ENCODE peak calls at places on chromosomes 5 and 9, in ten cellular contexts. P is activated naive CD4-positive, alpha-beta T cell; T is activated CD4-positive, CD25-positive, alpha-beta regulatory T cell treated with anti-CD3 and anti-CD28 coated beads, Interleukin-2, amount 50 U/mL, for 72 hours; C is NCI-H2081; I is iPS DF 6.9; J is stimulated activated CD4-positive, alpha-beta T cell treated with anti-CD3 and anti-CD28 coated beads, TNF-alpha, amount 100 ng/mL, for 4 hours; U is PC-3; Q is NCI-H69; D is NCI-H1048; L is head of caudate nucleus. H is an unnamed sample.

GRCh38 chr5:158553195-158553945 is 546.3 kb downstream of the EBF1 start:
- DNase-seq in P (no peak), T (no peak), C (no peak), I (no peak), J (no peak), U (no peak), Q (no peak), D (no peak), L (no peak), H (no peak)

GRCh38 chr5:133189881-133190280 is 138.1 kb downstream of the HSPA4 start:
- DNase-seq in P (no peak), T (no peak), C (no peak), I (no peak), J (no peak), U (no peak), Q (no peak), D (no peak), L (no peak), H (no peak)

GRCh38 chr5:138754699-138755057 is 1.5 kb downstream of the CTNNA1 start:
- DNase-seq in P (no peak), T (no peak), C (no peak), I (no peak), J (no peak), U (peak; percentile 71), Q (no peak), D (no peak), L (no peak), H (no peak)

GRCh38 chr9:69674741-69675438 is 2.7 kb upstream of the APBA1 start:
- DNase-seq in P (no peak), T (no peak), C (no peak), I (no peak), J (no peak), U (peak; percentile 53), Q (peak; percentile 39), D (no peak), L (no peak), H (peak; percentile 12)

GRCh38 chr5:34496258-34496657 is 159.9 kb upstream of the RAI14 start:
- DNase-seq in P (no peak), T (no peak), C (no peak), I (no peak), J (no peak), U (no peak), Q (no peak), D (no peak), L (no peak), H (peak; percentile 59)

GRCh38 chr9:15622596-15622995 is 69.8 kb downstream of the CCDC171 start:
- DNase-seq in P (no peak), T (no peak), C (no peak), I (no peak), J (no peak), U (peak; percentile 43), Q (peak; percentile 28), D (no peak), L (no peak), H (peak; percentile 54)

GRCh38 chr9:130997925-130998595 is 10.9 kb upstream of the LAMC3 start:
- DNase-seq in P (no peak), T (peak; percentile 54), C (peak; percentile 39), I (peak; percentile 84), J (no peak), U (peak; percentile 71), Q (peak; percentile 76), D (no peak), L (peak; percentile 88), H (peak; percentile 86)

GRCh38 chr9:16262467-16263261 is 607.8 kb downstream of the BNC2 start:
- DNase-seq in P (no peak), T (no peak), C (peak; percentile 18), I (no peak), J (no peak), U (peak; percentile 51), Q (peak; percentile 76), D (no peak), L (no peak), H (no peak)

GRCh38 chr9:137816531-137817235 is 60.9 kb upstream of the CACNA1B start:
- DNase-seq in P (no peak), T (no peak), C (no peak), I (no peak), J (no peak), U (no peak), Q (no peak), D (no peak), L (no peak), H (no peak)

GRCh38 chr9:4048441-4048840 is 251.4 kb downstream of the GLIS3 start:
- DNase-seq in P (no peak), T (no peak), C (no peak), I (no peak), J (no peak), U (peak; percentile 56), Q (peak; percentile 56), D (peak; percentile 33), L (no peak), H (peak; percentile 39)

GRCh38 chr5:139438707-139439012 is 665 bp downstream of the DNAJC18 start:
- DNase-seq in P (no peak), T (no peak), C (no peak), I (no peak), J (no peak), U (no peak), Q (no peak), D (no peak), L (no peak), H (no peak)

GRCh38 chr9:135486267-135487065 is 6.9 kb downstream of the PPP1R26 start:
- DNase-seq in P (no peak), T (no peak), C (no peak), I (no peak), J (no peak), U (no peak), Q (no peak), D (no peak), L (no peak), H (no peak)

GRCh38 chr5:167412506-167412905 is 878.9 kb upstream of the WWC1 start:
- DNase-seq in P (no peak), T (no peak), C (no peak), I (no peak), J (no peak), U (no peak), Q (no peak), D (no peak), L (no peak), H (no peak)

GRCh38 chr9:20197976-20198685 is 409.3 kb upstream of the SLC24A2 start:
- DNase-seq in P (no peak), T (no peak), C (no peak), I (no peak), J (no peak), U (peak; percentile 65), Q (peak; percentile 18), D (no peak), L (no peak), H (peak; percentile 27)

GRCh38 chr9:137456864-137457405 is 2.2 kb downstream of the NSMF start:
- DNase-seq in P (no peak), T (no peak), C (no peak), I (no peak), J (no peak), U (no peak), Q (no peak), D (no peak), L (no peak), H (no peak)

GRCh38 chr5:91556-92263 is at the start of gene PLEKHG4B:
- DNase-seq in P (no peak), T (no peak), C (peak; percentile 99), I (peak; percentile 75), J (no peak), U (no peak), Q (peak; percentile 93), D (peak; percentile 83), L (no peak), H (peak; percentile 97)

H was measured in left kidney.